ENCODE peak calls at places on chromosome 2, in six cellular contexts. One of them, this sample, is unnamed. For H3K27me3, the result is how much of the 10 kb centered on the place peaks cover.

GRCh38 chr2:160358051-160358450 is 135.6 kb downstream of the RBMS1 start:
- DNase-seq in body of pancreas: no peak
- DNase-seq in WERI-Rb-1: no peak
- DNase-seq in NT2/D1: no peak
- DNase-seq in Peyer's patch: no peak
- DNase-seq in upper lobe of right lung: no peak
- DNase-seq in this sample: no peak

GRCh38 chr2:211354481-211354880 is 798.1 kb downstream of the CPS1 start:
- DNase-seq in body of pancreas: no peak
- DNase-seq in WERI-Rb-1: no peak
- DNase-seq in NT2/D1: no peak
- DNase-seq in Peyer's patch: no peak
- DNase-seq in upper lobe of right lung: no peak
- DNase-seq in this sample: no peak

GRCh38 chr2:156800781-156801366 is 364.7 kb downstream of the GPD2 start:
- DNase-seq in body of pancreas: no peak
- DNase-seq in WERI-Rb-1: no peak
- DNase-seq in NT2/D1: no peak
- DNase-seq in Peyer's patch: no peak
- DNase-seq in upper lobe of right lung: no peak
- DNase-seq in this sample: no peak

GRCh38 chr2:71833855-71834554 is 313.7 kb downstream of the CYP26B1 start:
- DNase-seq in body of pancreas: no peak
- DNase-seq in WERI-Rb-1: no peak
- DNase-seq in NT2/D1: no peak
- DNase-seq in Peyer's patch: no peak
- DNase-seq in upper lobe of right lung: no peak
- DNase-seq in this sample: no peak

GRCh38 chr2:24856791-24857211 is 63.2 kb downstream of the ADCY3 start:
- DNase-seq in body of pancreas: no peak
- DNase-seq in WERI-Rb-1: no peak
- DNase-seq in NT2/D1: no peak
- DNase-seq in Peyer's patch: no peak
- DNase-seq in upper lobe of right lung: no peak
- DNase-seq in this sample: no peak

GRCh38 chr2:120104002-120104467 is 91.2 kb downstream of the EPB41L5 start:
- DNase-seq in body of pancreas: no peak
- DNase-seq in WERI-Rb-1: no peak
- DNase-seq in NT2/D1: no peak
- DNase-seq in Peyer's patch: no peak
- DNase-seq in upper lobe of right lung: no peak
- DNase-seq in this sample: no peak

GRCh38 chr2:70115646-70116442 is 28.6 kb downstream of the PCBP1 start:
- DNase-seq in body of pancreas: no peak
- DNase-seq in WERI-Rb-1: no peak
- DNase-seq in NT2/D1: no peak
- DNase-seq in Peyer's patch: peak
- DNase-seq in upper lobe of right lung: no peak
- DNase-seq in this sample: no peak

GRCh38 chr2:66872056-66872821 is 437.3 kb downstream of the MEIS1 start:
- DNase-seq in body of pancreas: no peak
- DNase-seq in WERI-Rb-1: no peak
- DNase-seq in NT2/D1: no peak
- DNase-seq in Peyer's patch: no peak
- DNase-seq in upper lobe of right lung: no peak
- DNase-seq in this sample: no peak

GRCh38 chr2:199468561-199469513 is 11.1 kb upstream of the SATB2 start:
- DNase-seq in body of pancreas: no peak
- DNase-seq in WERI-Rb-1: no peak
- DNase-seq in NT2/D1: no peak
- DNase-seq in Peyer's patch: no peak
- DNase-seq in upper lobe of right lung: no peak
- DNase-seq in this sample: peak

GRCh38 chr2:195533771-195534642 is 123.0 kb upstream of the SLC39A10 start:
- DNase-seq in body of pancreas: no peak
- DNase-seq in WERI-Rb-1: no peak
- DNase-seq in NT2/D1: no peak
- DNase-seq in Peyer's patch: peak
- DNase-seq in upper lobe of right lung: peak
- DNase-seq in this sample: no peak

GRCh38 chr2:187302146-187302545 is 145.9 kb downstream of the CALCRL start:
- DNase-seq in body of pancreas: no peak
- DNase-seq in WERI-Rb-1: no peak
- DNase-seq in NT2/D1: no peak
- DNase-seq in Peyer's patch: no peak
- DNase-seq in upper lobe of right lung: no peak
- DNase-seq in this sample: no peak
- H3K4me3 ChIP-seq in body of pancreas: no peak
- H3K4me3 ChIP-seq in WERI-Rb-1: no peak
- H3K4me3 ChIP-seq in NT2/D1: no peak
- H3K4me3 ChIP-seq in Peyer's patch: no peak
- H3K4me3 ChIP-seq in upper lobe of right lung: peak
- H3K4me3 ChIP-seq in this sample: no peak

GRCh38 chr2:29343830-29344229 is 228.6 kb downstream of the CLIP4 start:
- DNase-seq in body of pancreas: no peak
- DNase-seq in WERI-Rb-1: no peak
- DNase-seq in NT2/D1: no peak
- DNase-seq in Peyer's patch: no peak
- DNase-seq in upper lobe of right lung: no peak
- DNase-seq in this sample: peak

GRCh38 chr2:29347774-29348465 is 232.7 kb downstream of the CLIP4 start:
- DNase-seq in body of pancreas: no peak
- DNase-seq in WERI-Rb-1: no peak
- DNase-seq in NT2/D1: no peak
- DNase-seq in Peyer's patch: no peak
- DNase-seq in upper lobe of right lung: no peak
- DNase-seq in this sample: no peak

GRCh38 chr2:29349316-29350030 is 234.3 kb downstream of the CLIP4 start:
- DNase-seq in body of pancreas: no peak
- DNase-seq in WERI-Rb-1: no peak
- DNase-seq in NT2/D1: no peak
- DNase-seq in Peyer's patch: no peak
- DNase-seq in upper lobe of right lung: no peak
- DNase-seq in this sample: no peak

DNA sequence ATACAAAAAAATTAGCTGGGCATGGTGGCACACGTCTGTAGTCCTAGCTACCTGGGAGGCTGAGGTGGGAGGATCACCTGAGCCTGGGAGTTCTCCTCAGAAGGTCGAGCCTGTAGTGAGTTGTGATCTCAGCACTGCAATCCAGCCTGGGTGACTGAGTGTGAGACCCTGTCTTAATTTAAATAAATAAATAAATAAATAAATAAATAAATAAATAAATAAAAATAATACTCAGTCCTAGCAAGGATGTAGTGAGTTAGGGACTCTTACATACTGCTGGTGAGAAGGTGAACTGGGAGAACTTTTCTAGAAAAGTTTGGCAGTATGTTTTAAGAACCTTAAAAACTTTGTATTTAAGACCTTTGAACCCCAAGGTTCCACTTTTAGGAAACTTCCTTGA is 230.0 kb downstream of the CLIP4 start:
- DNase-seq in body of pancreas: no peak
- DNase-seq in WERI-Rb-1: no peak
- DNase-seq in NT2/D1: no peak
- DNase-seq in Peyer's patch: no peak
- DNase-seq in upper lobe of right lung: no peak
- DNase-seq in this sample: no peak
- H3K27me3 ChIP-seq in body of pancreas: under half
- H3K27me3 ChIP-seq in WERI-Rb-1: under half
- H3K27me3 ChIP-seq in NT2/D1: under half
- H3K27me3 ChIP-seq in Peyer's patch: under half
- H3K27me3 ChIP-seq in upper lobe of right lung: under half
- H3K27me3 ChIP-seq in this sample: under half

GRCh38 chr2:207812058-207812857 is 42.6 kb upstream of the FZD5 start:
- DNase-seq in body of pancreas: no peak
- DNase-seq in WERI-Rb-1: no peak
- DNase-seq in NT2/D1: no peak
- DNase-seq in Peyer's patch: no peak
- DNase-seq in upper lobe of right lung: no peak
- DNase-seq in this sample: no peak

GRCh38 chr2:207813942-207814341 is 44.2 kb upstream of the FZD5 start:
- DNase-seq in body of pancreas: no peak
- DNase-seq in WERI-Rb-1: no peak
- DNase-seq in NT2/D1: no peak
- DNase-seq in Peyer's patch: no peak
- DNase-seq in upper lobe of right lung: no peak
- DNase-seq in this sample: no peak

GRCh38 chr2:207815254-207815653 is 45.5 kb upstream of the FZD5 start:
- DNase-seq in body of pancreas: no peak
- DNase-seq in WERI-Rb-1: no peak
- DNase-seq in NT2/D1: no peak
- DNase-seq in Peyer's patch: no peak
- DNase-seq in upper lobe of right lung: no peak
- DNase-seq in this sample: no peak

GRCh38 chr2:207813221-207813916 is 43.7 kb upstream of the FZD5 start:
- DNase-seq in body of pancreas: no peak
- DNase-seq in WERI-Rb-1: no peak
- DNase-seq in NT2/D1: no peak
- DNase-seq in Peyer's patch: no peak
- DNase-seq in upper lobe of right lung: no peak
- DNase-seq in this sample: peak

DNA sequence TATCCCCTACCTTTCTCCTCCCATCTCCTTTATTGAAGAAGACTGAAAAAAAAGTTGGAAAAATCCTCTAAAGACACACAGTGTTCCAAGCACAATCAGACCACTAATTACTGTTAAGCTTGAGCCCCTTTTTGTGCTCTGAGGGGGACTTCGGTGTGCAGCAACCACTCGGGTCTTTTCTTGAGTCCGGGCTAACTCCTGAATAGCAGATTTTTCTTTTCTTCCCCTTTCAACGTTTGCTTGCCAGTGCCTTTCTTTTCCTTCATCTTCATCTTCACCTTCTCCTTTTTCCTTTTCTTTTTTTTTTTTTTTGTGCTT is 43.1 kb upstream of the FZD5 start:
- DNase-seq in body of pancreas: no peak
- DNase-seq in WERI-Rb-1: no peak
- DNase-seq in NT2/D1: no peak
- DNase-seq in Peyer's patch: no peak
- DNase-seq in upper lobe of right lung: no peak
- DNase-seq in this sample: no peak
- H3K4me3 ChIP-seq in body of pancreas: no peak
- H3K4me3 ChIP-seq in WERI-Rb-1: no peak
- H3K4me3 ChIP-seq in NT2/D1: no peak
- H3K4me3 ChIP-seq in Peyer's patch: no peak
- H3K4me3 ChIP-seq in upper lobe of right lung: no peak
- H3K4me3 ChIP-seq in this sample: no peak

DNA sequence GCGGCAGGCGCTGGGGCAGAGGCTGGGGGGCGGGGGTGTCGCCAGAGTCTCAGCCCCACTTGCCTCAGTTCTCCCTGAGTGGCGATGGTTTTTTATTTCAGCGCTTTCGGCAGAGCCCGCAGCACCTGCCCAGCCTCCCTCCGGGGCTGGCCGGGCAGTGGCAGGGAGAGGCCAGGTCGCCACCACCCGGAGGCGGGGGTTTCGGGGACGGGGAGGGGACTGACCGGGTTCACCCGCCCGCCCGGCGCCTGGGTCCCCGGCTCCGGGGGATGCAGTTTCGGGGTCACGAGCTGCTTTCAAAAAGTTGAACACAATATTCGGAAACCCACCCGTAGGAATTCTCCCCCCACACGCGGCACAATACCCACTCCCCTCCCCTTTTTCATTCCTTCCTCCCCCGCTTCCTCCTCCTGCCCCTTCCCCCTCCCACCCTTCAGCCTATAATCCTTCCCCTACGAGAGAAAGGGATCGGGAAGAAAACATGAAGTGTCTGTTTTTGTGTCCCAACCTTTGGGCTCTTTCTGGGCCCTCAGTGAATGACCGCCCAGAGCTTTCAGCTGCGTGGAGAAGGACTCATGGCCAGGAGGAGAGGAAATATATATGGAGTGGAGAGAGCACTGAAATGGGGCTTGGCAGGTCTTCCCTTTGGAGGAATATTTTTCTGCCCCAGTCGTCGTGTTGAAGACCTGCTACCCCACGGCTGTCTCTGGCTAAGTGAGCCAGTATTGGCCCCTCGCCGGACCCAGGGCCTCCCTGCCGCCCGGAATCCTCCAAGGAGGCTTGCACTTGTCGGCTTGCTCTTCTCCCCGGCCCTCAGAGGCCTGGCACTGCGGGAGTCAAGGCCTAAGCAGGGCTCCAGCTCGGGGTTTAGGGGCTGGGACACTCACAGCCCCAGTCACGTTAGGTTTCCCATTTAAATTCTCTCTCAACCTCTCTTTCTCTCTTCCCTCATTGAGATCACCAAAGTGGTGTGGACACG is 2.1 kb upstream of the SIX3 start:
- DNase-seq in body of pancreas: no peak
- DNase-seq in WERI-Rb-1: peak
- DNase-seq in NT2/D1: no peak
- DNase-seq in Peyer's patch: no peak
- DNase-seq in upper lobe of right lung: no peak
- DNase-seq in this sample: peak
- H3K27me3 ChIP-seq in body of pancreas: under half
- H3K27me3 ChIP-seq in WERI-Rb-1: under half
- H3K27me3 ChIP-seq in NT2/D1: half or more
- H3K27me3 ChIP-seq in Peyer's patch: half or more
- H3K27me3 ChIP-seq in upper lobe of right lung: half or more
- H3K27me3 ChIP-seq in this sample: half or more

GRCh38 chr2:162317058-162317742 is 1.3 kb downstream of the IFIH1 start:
- DNase-seq in body of pancreas: no peak
- DNase-seq in WERI-Rb-1: no peak
- DNase-seq in NT2/D1: no peak
- DNase-seq in Peyer's patch: no peak
- DNase-seq in upper lobe of right lung: no peak
- DNase-seq in this sample: no peak
- H3K4me3 ChIP-seq in body of pancreas: peak
- H3K4me3 ChIP-seq in WERI-Rb-1: no peak
- H3K4me3 ChIP-seq in NT2/D1: no peak
- H3K4me3 ChIP-seq in Peyer's patch: peak
- H3K4me3 ChIP-seq in upper lobe of right lung: peak
- H3K4me3 ChIP-seq in this sample: no peak

GRCh38 chr2:33617401-33617800 is 18.3 kb upstream of the FAM98A start:
- DNase-seq in body of pancreas: no peak
- DNase-seq in WERI-Rb-1: no peak
- DNase-seq in NT2/D1: no peak
- DNase-seq in Peyer's patch: no peak
- DNase-seq in upper lobe of right lung: no peak
- DNase-seq in this sample: no peak

GRCh38 chr2:33616873-33617272 is 17.8 kb upstream of the FAM98A start:
- DNase-seq in body of pancreas: no peak
- DNase-seq in WERI-Rb-1: no peak
- DNase-seq in NT2/D1: no peak
- DNase-seq in Peyer's patch: no peak
- DNase-seq in upper lobe of right lung: no peak
- DNase-seq in this sample: no peak

GRCh38 chr2:33619028-33619427 is 19.9 kb upstream of the FAM98A start:
- DNase-seq in body of pancreas: no peak
- DNase-seq in WERI-Rb-1: no peak
- DNase-seq in NT2/D1: no peak
- DNase-seq in Peyer's patch: no peak
- DNase-seq in upper lobe of right lung: no peak
- DNase-seq in this sample: no peak

GRCh38 chr2:33617989-33618388 is 18.9 kb upstream of the FAM98A start:
- DNase-seq in body of pancreas: no peak
- DNase-seq in WERI-Rb-1: no peak
- DNase-seq in NT2/D1: no peak
- DNase-seq in Peyer's patch: no peak
- DNase-seq in upper lobe of right lung: no peak
- DNase-seq in this sample: no peak

GRCh38 chr2:33614190-33614589 is 15.1 kb upstream of the FAM98A start:
- DNase-seq in body of pancreas: no peak
- DNase-seq in WERI-Rb-1: no peak
- DNase-seq in NT2/D1: no peak
- DNase-seq in Peyer's patch: no peak
- DNase-seq in upper lobe of right lung: no peak
- DNase-seq in this sample: no peak
- H3K27me3 ChIP-seq in body of pancreas: under half
- H3K27me3 ChIP-seq in WERI-Rb-1: under half
- H3K27me3 ChIP-seq in NT2/D1: under half
- H3K27me3 ChIP-seq in Peyer's patch: under half
- H3K27me3 ChIP-seq in upper lobe of right lung: under half
- H3K27me3 ChIP-seq in this sample: under half

GRCh38 chr2:201130524-201131186 is 14.7 kb downstream of the CFLAR start:
- DNase-seq in body of pancreas: no peak
- DNase-seq in WERI-Rb-1: no peak
- DNase-seq in NT2/D1: peak
- DNase-seq in Peyer's patch: no peak
- DNase-seq in upper lobe of right lung: no peak
- DNase-seq in this sample: no peak
- H3K4me3 ChIP-seq in body of pancreas: no peak
- H3K4me3 ChIP-seq in WERI-Rb-1: no peak
- H3K4me3 ChIP-seq in NT2/D1: no peak
- H3K4me3 ChIP-seq in Peyer's patch: peak
- H3K4me3 ChIP-seq in upper lobe of right lung: peak
- H3K4me3 ChIP-seq in this sample: peak